ENCODE peak calls at places on chromosomes 1 and 21, in four cellular contexts. One of them, this sample, is unnamed.

GRCh38 chr1:232038704-232039103 is 412.1 kb downstream of the DISC1 start:
- DNase-seq in stimulated activated CD8-positive, alpha-beta memory T cell treated with anti-CD3 and anti-CD28 coated beads, Interleukin-2, amount 100 ng/mL, for 1 hour: no peak
- DNase-seq in ovary: no peak
- DNase-seq in HFF-Myc: no peak
- DNase-seq in this sample: no peak

GRCh38 chr1:27341525-27342252 is at the start of gene SYTL1:
- DNase-seq in stimulated activated CD8-positive, alpha-beta memory T cell treated with anti-CD3 and anti-CD28 coated beads, Interleukin-2, amount 100 ng/mL, for 1 hour: peak
- DNase-seq in ovary: no peak
- DNase-seq in HFF-Myc: no peak
- DNase-seq in this sample: no peak

GRCh38 chr1:36822648-36823047 is 211.7 kb downstream of the GRIK3 start:
- DNase-seq in stimulated activated CD8-positive, alpha-beta memory T cell treated with anti-CD3 and anti-CD28 coated beads, Interleukin-2, amount 100 ng/mL, for 1 hour: no peak
- DNase-seq in ovary: no peak
- DNase-seq in HFF-Myc: no peak
- DNase-seq in this sample: no peak

GRCh38 chr1:55718758-55719671 is 503.9 kb upstream of the USP24 start:
- DNase-seq in stimulated activated CD8-positive, alpha-beta memory T cell treated with anti-CD3 and anti-CD28 coated beads, Interleukin-2, amount 100 ng/mL, for 1 hour: no peak
- DNase-seq in ovary: peak
- DNase-seq in HFF-Myc: peak
- DNase-seq in this sample: no peak

GRCh38 chr1:17742590-17742989 is 12.5 kb upstream of the ACTL8 start:
- DNase-seq in stimulated activated CD8-positive, alpha-beta memory T cell treated with anti-CD3 and anti-CD28 coated beads, Interleukin-2, amount 100 ng/mL, for 1 hour: no peak
- DNase-seq in ovary: peak
- DNase-seq in HFF-Myc: no peak
- DNase-seq in this sample: no peak

GRCh38 chr1:208043690-208044089 is 132.8 kb upstream of the CD34 start:
- DNase-seq in stimulated activated CD8-positive, alpha-beta memory T cell treated with anti-CD3 and anti-CD28 coated beads, Interleukin-2, amount 100 ng/mL, for 1 hour: no peak
- DNase-seq in ovary: peak
- DNase-seq in HFF-Myc: no peak
- DNase-seq in this sample: no peak

GRCh38 chr1:181969902-181970301 is 91.6 kb downstream of the ZNF648 start:
- DNase-seq in stimulated activated CD8-positive, alpha-beta memory T cell treated with anti-CD3 and anti-CD28 coated beads, Interleukin-2, amount 100 ng/mL, for 1 hour: no peak
- DNase-seq in ovary: no peak
- DNase-seq in HFF-Myc: no peak
- DNase-seq in this sample: no peak

GRCh38 chr1:2242814-2243725 is 15.0 kb downstream of the SKI start:
- DNase-seq in stimulated activated CD8-positive, alpha-beta memory T cell treated with anti-CD3 and anti-CD28 coated beads, Interleukin-2, amount 100 ng/mL, for 1 hour: no peak
- DNase-seq in ovary: no peak
- DNase-seq in HFF-Myc: no peak
- DNase-seq in this sample: no peak

GRCh38 chr1:31939484-31940329 is 1.5 kb upstream of the PTP4A2 start:
- DNase-seq in stimulated activated CD8-positive, alpha-beta memory T cell treated with anti-CD3 and anti-CD28 coated beads, Interleukin-2, amount 100 ng/mL, for 1 hour: peak
- DNase-seq in ovary: peak
- DNase-seq in HFF-Myc: peak
- DNase-seq in this sample: no peak

GRCh38 chr1:161196521-161197451 is 2.1 kb downstream of the ADAMTS4 start:
- DNase-seq in stimulated activated CD8-positive, alpha-beta memory T cell treated with anti-CD3 and anti-CD28 coated beads, Interleukin-2, amount 100 ng/mL, for 1 hour: no peak
- DNase-seq in ovary: peak
- DNase-seq in HFF-Myc: peak
- DNase-seq in this sample: no peak

GRCh38 chr1:1809489-1809888 is 31.2 kb upstream of the NADK start:
- DNase-seq in stimulated activated CD8-positive, alpha-beta memory T cell treated with anti-CD3 and anti-CD28 coated beads, Interleukin-2, amount 100 ng/mL, for 1 hour: no peak
- DNase-seq in ovary: no peak
- DNase-seq in HFF-Myc: no peak
- DNase-seq in this sample: no peak

GRCh38 chr21:41350436-41351155 is 11.2 kb upstream of the MX2 start:
- DNase-seq in stimulated activated CD8-positive, alpha-beta memory T cell treated with anti-CD3 and anti-CD28 coated beads, Interleukin-2, amount 100 ng/mL, for 1 hour: no peak
- DNase-seq in ovary: no peak
- DNase-seq in HFF-Myc: no peak
- DNase-seq in this sample: no peak

GRCh38 chr21:43834146-43834905 is 30.7 kb upstream of the AGPAT3 start:
- DNase-seq in stimulated activated CD8-positive, alpha-beta memory T cell treated with anti-CD3 and anti-CD28 coated beads, Interleukin-2, amount 100 ng/mL, for 1 hour: no peak
- DNase-seq in ovary: no peak
- DNase-seq in HFF-Myc: no peak
- DNase-seq in this sample: no peak

GRCh38 chr1:193346085-193346484 is 159.7 kb upstream of the B3GALT2 start:
- DNase-seq in stimulated activated CD8-positive, alpha-beta memory T cell treated with anti-CD3 and anti-CD28 coated beads, Interleukin-2, amount 100 ng/mL, for 1 hour: no peak
- DNase-seq in ovary: no peak
- DNase-seq in HFF-Myc: no peak
- DNase-seq in this sample: no peak

GRCh38 chr21:42666023-42666747 is 12.8 kb downstream of the PDE9A start:
- DNase-seq in stimulated activated CD8-positive, alpha-beta memory T cell treated with anti-CD3 and anti-CD28 coated beads, Interleukin-2, amount 100 ng/mL, for 1 hour: no peak
- DNase-seq in ovary: no peak
- DNase-seq in HFF-Myc: no peak
- DNase-seq in this sample: peak

GRCh38 chr1:84174051-84174556 is 30.0 kb downstream of the PRKACB start:
- DNase-seq in stimulated activated CD8-positive, alpha-beta memory T cell treated with anti-CD3 and anti-CD28 coated beads, Interleukin-2, amount 100 ng/mL, for 1 hour: no peak
- DNase-seq in ovary: no peak
- DNase-seq in HFF-Myc: peak
- DNase-seq in this sample: no peak

GRCh38 chr1:9346566-9346965 is 53.9 kb downstream of the SPSB1 start:
- DNase-seq in stimulated activated CD8-positive, alpha-beta memory T cell treated with anti-CD3 and anti-CD28 coated beads, Interleukin-2, amount 100 ng/mL, for 1 hour: no peak
- DNase-seq in ovary: no peak
- DNase-seq in HFF-Myc: no peak
- DNase-seq in this sample: no peak

GRCh38 chr1:25476186-25477097 is 45.7 kb downstream of the MACO1 start:
- DNase-seq in stimulated activated CD8-positive, alpha-beta memory T cell treated with anti-CD3 and anti-CD28 coated beads, Interleukin-2, amount 100 ng/mL, for 1 hour: no peak
- DNase-seq in ovary: no peak
- DNase-seq in HFF-Myc: no peak
- DNase-seq in this sample: no peak

GRCh38 chr1:176815621-176816020 is 348.9 kb downstream of the ASTN1 start:
- DNase-seq in stimulated activated CD8-positive, alpha-beta memory T cell treated with anti-CD3 and anti-CD28 coated beads, Interleukin-2, amount 100 ng/mL, for 1 hour: no peak
- DNase-seq in ovary: no peak
- DNase-seq in HFF-Myc: no peak
- DNase-seq in this sample: no peak

GRCh38 chr1:77538956-77539509 is 143.4 kb downstream of the ZZZ3 start:
- DNase-seq in stimulated activated CD8-positive, alpha-beta memory T cell treated with anti-CD3 and anti-CD28 coated beads, Interleukin-2, amount 100 ng/mL, for 1 hour: no peak
- DNase-seq in ovary: no peak
- DNase-seq in HFF-Myc: peak
- DNase-seq in this sample: no peak

GRCh38 chr1:109840011-109840629 is 70.5 kb upstream of the CSF1 start:
- DNase-seq in stimulated activated CD8-positive, alpha-beta memory T cell treated with anti-CD3 and anti-CD28 coated beads, Interleukin-2, amount 100 ng/mL, for 1 hour: no peak
- DNase-seq in ovary: no peak
- DNase-seq in HFF-Myc: no peak
- DNase-seq in this sample: no peak

GRCh38 chr21:29114765-29115164 is 15.7 kb upstream of the MAP3K7CL start:
- DNase-seq in stimulated activated CD8-positive, alpha-beta memory T cell treated with anti-CD3 and anti-CD28 coated beads, Interleukin-2, amount 100 ng/mL, for 1 hour: no peak
- DNase-seq in ovary: no peak
- DNase-seq in HFF-Myc: peak
- DNase-seq in this sample: no peak

GRCh38 chr1:1059494-1060280 is 14.4 kb downstream of the RNF223 start:
- DNase-seq in stimulated activated CD8-positive, alpha-beta memory T cell treated with anti-CD3 and anti-CD28 coated beads, Interleukin-2, amount 100 ng/mL, for 1 hour: peak
- DNase-seq in ovary: peak
- DNase-seq in HFF-Myc: no peak
- DNase-seq in this sample: peak